ENCODE peak calls at places on chromosomes 3 and 15, in four cellular contexts. K is heart left ventricle; G is lung; B is CD8-positive, alpha-beta T cell. U is an unnamed sample. For H3K4me1, the result is how much of the 10 kb centered on the place peaks cover.

GRCh38 chr3:12816521-12817340 is 20.3 kb downstream of the CAND2 start:
- DNase-seq in K (no peak), G (no peak), B (no peak), U (no peak)

GRCh38 chr15:38069001-38069400 is 134.6 kb downstream of the TMCO5A start:
- DNase-seq in K (no peak), G (peak), B (no peak), U (peak)

GRCh38 chr3:169787120-169787519 is 13.9 kb downstream of the MYNN start:
- DNase-seq in K (no peak), G (no peak), B (no peak), U (no peak)

GRCh38 chr3:60575726-60576272 is 675.5 kb downstream of the FHIT start:
- DNase-seq in K (no peak), G (no peak), B (no peak), U (no peak)

GRCh38 chr15:68252925-68253534 is 23.5 kb upstream of the CLN6 start:
- DNase-seq in K (no peak), G (no peak), B (peak), U (peak)

GRCh38 chr15:87973456-87974215 is 282.9 kb downstream of the NTRK3 start:
- DNase-seq in K (no peak), G (no peak), B (no peak), U (no peak)

GRCh38 chr3:77414881-77415280 is 375.0 kb downstream of the ROBO2 start:
- DNase-seq in K (no peak), G (no peak), B (no peak), U (no peak)

GRCh38 chr15:68637755-68638405 is 59.1 kb downstream of the CORO2B start:
- DNase-seq in K (peak), G (peak), B (no peak), U (peak)

GRCh38 chr3:23055733-23056376 is 147.3 kb upstream of the UBE2E2 start:
- DNase-seq in K (no peak), G (no peak), B (no peak), U (no peak)

GRCh38 chr3:106518516-106518915 is 649.7 kb upstream of the CBLB start:
- DNase-seq in K (no peak), G (no peak), B (no peak), U (no peak)

GRCh38 chr3:98599647-98600411 is 6.4 kb upstream of the CPOX start:
- DNase-seq in K (no peak), G (no peak), B (no peak), U (no peak)

GRCh38 chr15:31758126-31758525 is 272.2 kb upstream of the CHRNA7 start:
- DNase-seq in K (peak), G (peak), B (no peak), U (peak)

GRCh38 chr3:66195347-66195783 is 25.4 kb upstream of the SLC25A26 start:
- DNase-seq in K (peak), G (peak), B (no peak), U (peak)

GRCh38 chr15:93035953-93036810 is 52.8 kb downstream of the RGMA start:
- DNase-seq in K (peak), G (no peak), B (peak), U (peak)

GRCh38 chr3:177058647-177059046 is 138.6 kb downstream of the TBL1XR1 start:
- DNase-seq in K (no peak), G (no peak), B (no peak), U (no peak)

GRCh38 chr3:72265250-72265649 is 480.3 kb upstream of the PROK2 start:
- DNase-seq in K (no peak), G (no peak), B (no peak), U (no peak)

GRCh38 chr3:104628185-104628789 is 738.4 kb upstream of the ALCAM start:
- DNase-seq in K (no peak), G (no peak), B (no peak), U (no peak)

GRCh38 chr3:129530331-129530761 is 1.9 kb downstream of the RHO start:
- DNase-seq in K (no peak), G (no peak), B (no peak), U (no peak)

GRCh38 chr3:127034195-127034989 is 51.5 kb downstream of the PLXNA1 start:
- DNase-seq in K (no peak), G (no peak), B (no peak), U (no peak)

GRCh38 chr3:180179562-180179961 is 142.8 kb upstream of the PEX5L start:
- DNase-seq in K (no peak), G (no peak), B (no peak), U (no peak)

GRCh38 chr15:77817434-77817833 is 184.7 kb upstream of the LINGO1 start:
- DNase-seq in K (no peak), G (no peak), B (no peak), U (no peak)

GRCh38 chr15:55289011-55289572 is 521 bp downstream of the RAB27A start:
- DNase-seq in K (peak), G (peak), B (peak), U (peak)

GRCh38 chr15:96750361-96750760 is 419.9 kb downstream of the NR2F2 start:
- DNase-seq in K (no peak), G (no peak), B (no peak), U (no peak)

GRCh38 chr15:43977072-43977884 is 150.5 kb downstream of the WDR76 start:
- DNase-seq in K (no peak), G (no peak), B (peak), U (no peak)

GRCh38 chr3:120171134-120171863 is 77.1 kb upstream of the GSK3B start:
- DNase-seq in K (no peak), G (no peak), B (no peak), U (no peak)

GRCh38 chr3:21901504-21901903 is 150.5 kb upstream of the ZNF385D start:
- DNase-seq in K (no peak), G (no peak), B (no peak), U (no peak)

GRCh38 chr3:21902956-21903355 is 151.9 kb upstream of the ZNF385D start:
- DNase-seq in K (no peak), G (no peak), B (no peak), U (no peak)
- H3K27ac ChIP-seq in K (no peak), G (no peak), B (no peak), U (no peak)

GRCh38 chr3:150349314-150350097 is 58.6 kb upstream of the TSC22D2 start:
- DNase-seq in K (peak), G (peak), B (no peak), U (no peak)

GRCh38 chr3:150346956-150347863 is 60.9 kb upstream of the TSC22D2 start:
- DNase-seq in K (no peak), G (no peak), B (no peak), U (no peak)

GRCh38 chr3:150345021-150345538 is 63.0 kb upstream of the TSC22D2 start:
- DNase-seq in K (no peak), G (no peak), B (no peak), U (peak)

GRCh38 chr3:150351398-150351797 is 56.7 kb upstream of the TSC22D2 start:
- DNase-seq in K (no peak), G (no peak), B (no peak), U (no peak)

GRCh38 chr3:150348500-150348899 is 59.6 kb upstream of the TSC22D2 start:
- DNase-seq in K (peak), G (no peak), B (no peak), U (peak)
- H3K4me3 ChIP-seq in K (no peak), G (no peak), B (no peak), U (no peak)

DNA sequence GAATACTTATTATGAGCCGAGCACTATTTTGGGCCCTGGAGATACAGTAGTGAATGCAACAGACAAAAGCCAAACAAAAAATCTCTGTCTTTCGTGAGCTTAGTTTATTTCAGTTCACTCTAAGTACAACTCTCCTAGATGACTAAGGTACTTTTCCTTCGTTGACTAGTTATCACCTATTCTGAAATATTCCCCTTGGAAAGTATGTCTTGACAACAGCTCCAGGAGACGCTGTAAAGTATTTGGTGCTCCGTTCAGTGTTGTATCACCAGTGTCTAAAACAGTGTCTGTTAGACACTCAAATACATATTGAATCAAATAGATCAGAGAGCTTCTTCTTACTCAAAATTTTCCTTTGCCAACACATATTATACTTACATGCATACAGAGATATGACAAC is 119.6 kb downstream of the TFDP2 start:
- DNase-seq in K (no peak), G (no peak), B (no peak), U (no peak)
- H3K4me1 ChIP-seq in K (under half), G (under half), B (under half), U (under half)

DNA sequence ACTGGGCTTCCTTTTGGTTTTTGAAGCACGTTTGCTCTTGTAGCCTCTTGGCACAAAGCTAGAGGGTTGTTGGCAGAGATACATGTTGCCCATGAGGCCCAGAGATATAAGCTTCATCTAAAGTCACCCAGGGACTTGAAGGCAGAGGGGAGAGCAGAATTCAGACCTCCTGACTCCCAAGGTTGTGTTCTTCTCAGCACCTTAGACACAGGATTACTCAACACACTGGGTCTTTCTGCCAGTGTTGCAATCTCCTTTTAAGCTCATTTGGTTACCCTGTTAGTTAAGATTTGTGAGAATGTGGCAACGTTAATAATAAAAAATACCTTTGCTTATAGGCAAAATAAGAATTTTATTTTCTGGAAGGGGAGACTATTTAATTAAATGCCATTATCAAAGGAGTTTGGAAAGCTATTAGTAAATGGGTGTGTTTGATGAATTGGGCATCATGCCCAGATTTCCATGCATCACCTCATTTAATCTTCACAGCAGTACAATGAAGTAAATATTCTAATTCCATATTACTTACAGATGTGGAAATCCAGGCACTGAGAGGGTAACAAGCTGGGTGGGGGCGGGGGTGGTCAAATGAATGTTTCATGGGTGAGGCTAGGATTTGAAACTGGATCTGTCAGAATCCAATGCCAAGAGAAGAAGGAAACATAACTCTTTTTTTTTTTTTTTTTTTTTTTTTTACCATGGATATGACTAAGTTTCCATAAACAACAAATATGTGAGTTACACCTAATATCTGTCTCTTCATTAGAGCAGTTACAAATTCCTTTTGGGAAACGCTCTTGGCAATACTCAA is 183.3 kb downstream of the NR1D2 start:
- DNase-seq in K (no peak), G (no peak), B (no peak), U (no peak)
- H3K27ac ChIP-seq in K (no peak), G (peak), B (no peak), U (peak)

U was measured in stomach.